ENCODE peak calls at places on chromosomes 4 and X, in seven cellular contexts. E is RPMI7951; I is SK-N-SH; S is iris pigment epithelial cell; R is GM04504; D is activated CD4-positive, alpha-beta T cell treated with anti-CD3 and anti-CD28 coated beads, Interleukin-2, amount 10 ng/mL, durations not matched to agents 7 days and 5 days; Y is stimulated activated CD4-positive, alpha-beta T cell treated with anti-CD3 and anti-CD28 coated beads, Interleukin-2, amount 100 ng/mL, for 48 hours. B is an unnamed sample.

GRCh38 chr4:143294310-143294709 is 42.4 kb upstream of the GAB1 start:
- DNase-seq in D (no peak), Y (no peak), R (peak), S (no peak), I (peak), E (peak), B (no peak)

GRCh38 chr4:177473991-177474390 is 31.8 kb upstream of the AGA start:
- DNase-seq in I (peak), R (no peak), E (no peak), Y (no peak), D (no peak), S (no peak), B (no peak)

GRCh38 chrX:105765691-105766090 is 56.6 kb upstream of the NRK start:
- DNase-seq in R (no peak), Y (no peak), E (no peak), I (no peak), S (peak), D (no peak), B (no peak)

GRCh38 chr4:20440170-20440569 is 188.5 kb downstream of the SLIT2 start:
- DNase-seq in E (no peak), S (no peak), D (no peak), Y (no peak), I (no peak), R (no peak), B (no peak)

GRCh38 chrX:130055103-130055502 is 55.2 kb downstream of the ELF4 start:
- DNase-seq in I (no peak), D (no peak), E (no peak), S (peak), Y (no peak), R (peak), B (no peak)

GRCh38 chrX:145923376-145923775 is 105.7 kb downstream of the SLITRK2 start:
- DNase-seq in R (no peak), I (no peak), Y (no peak), S (no peak), D (no peak), E (no peak), B (no peak)

GRCh38 chr4:176393306-176394013 is 73.7 kb downstream of the SPCS3 start:
- DNase-seq in D (no peak), Y (no peak), E (no peak), R (no peak), I (no peak), S (peak), B (no peak)

GRCh38 chr4:169823685-169824084 is 65.9 kb upstream of the HPF1 start:
- DNase-seq in D (peak), R (peak), I (no peak), E (peak), Y (no peak), S (peak), B (no peak)

GRCh38 chr4:31390849-31391248 is 670.7 kb downstream of the PCDH7 start:
- DNase-seq in E (no peak), I (no peak), D (no peak), R (no peak), Y (no peak), S (no peak), B (no peak)

GRCh38 chrX:15680401-15680800 is 15.8 kb upstream of the CLTRN start:
- DNase-seq in I (no peak), S (peak), Y (no peak), D (no peak), R (no peak), E (peak), B (peak)

GRCh38 chrX:69010339-69010738 is 154.9 kb downstream of the PJA1 start:
- DNase-seq in D (no peak), Y (no peak), S (no peak), E (no peak), I (no peak), R (no peak), B (no peak)

GRCh38 chrX:147342197-147342596 is 527.7 kb upstream of the CXorf51A start:
- DNase-seq in E (no peak), D (no peak), Y (no peak), S (no peak), R (no peak), I (no peak), B (no peak)

GRCh38 chr4:124123181-124123580 is 589.4 kb downstream of the ANKRD50 start:
- DNase-seq in D (no peak), E (no peak), I (no peak), S (peak), R (no peak), Y (no peak), B (no peak)

GRCh38 chrX:8890794-8891193 is 89.6 kb upstream of the FAM9A start:
- DNase-seq in S (no peak), I (no peak), D (no peak), E (no peak), R (no peak), Y (no peak), B (no peak)

GRCh38 chr4:5370286-5370685 is 319.0 kb downstream of the STK32B start:
- DNase-seq in E (peak), Y (no peak), R (peak), D (no peak), I (no peak), S (peak), B (no peak)

GRCh38 chr4:118281611-118282442 is 71.0 kb downstream of the PRSS12 start:
- DNase-seq in E (no peak), Y (no peak), I (no peak), D (no peak), R (no peak), S (peak), B (no peak)

GRCh38 chr4:6918345-6918744 is 8.7 kb downstream of the TBC1D14 start:
- DNase-seq in S (no peak), R (no peak), D (peak), Y (no peak), I (no peak), E (no peak), B (no peak)

GRCh38 chr4:84258905-84259830 is 239.9 kb downstream of the NKX6-1 start:
- DNase-seq in R (no peak), D (no peak), I (no peak), Y (no peak), E (peak), S (peak), B (peak)

GRCh38 chr4:152352645-152353116 is 183.2 kb downstream of the FBXW7 start:
- DNase-seq in E (peak), R (peak), Y (no peak), S (peak), I (peak), D (no peak), B (peak)

GRCh38 chr4:6470502-6471302 is 1.7 kb downstream of the PPP2R2C start:
- DNase-seq in I (peak), D (peak), E (peak), R (peak), S (peak), Y (no peak), B (no peak)

GRCh38 chrX:53211391-53211978 is 13.5 kb downstream of the KDM5C start:
- DNase-seq in S (peak), R (no peak), E (peak), I (no peak), D (no peak), Y (no peak), B (no peak)

GRCh38 chr4:39323836-39324235 is 42.3 kb downstream of the RFC1 start:
- DNase-seq in D (no peak), Y (no peak), R (no peak), E (no peak), I (no peak), S (no peak), B (no peak)

GRCh38 chr4:150943831-150944230 is 71.3 kb downstream of the LRBA start:
- DNase-seq in I (no peak), E (no peak), D (no peak), Y (no peak), S (peak), R (no peak), B (no peak)

GRCh38 chr4:77201857-77202256 is 44.9 kb downstream of the CCNG2 start:
- DNase-seq in Y (no peak), S (no peak), I (no peak), R (no peak), E (no peak), D (no peak), B (no peak)

GRCh38 chrX:24190500-24191156 is 41.1 kb downstream of the ZFX start:
- DNase-seq in E (peak), I (no peak), R (peak), Y (no peak), D (no peak), S (peak), B (no peak)

GRCh38 chrX:41922125-41922521 is 1.2 kb downstream of the CASK start:
- DNase-seq in R (no peak), E (peak), D (peak), I (peak), Y (no peak), S (peak), B (no peak)

GRCh38 chrX:19888419-19888879 is 1.0 kb upstream of the SH3KBP1 start:
- DNase-seq in R (no peak), D (peak), I (peak), Y (no peak), S (peak), E (peak), B (no peak)

GRCh38 chr4:142893012-142893411 is 46.9 kb upstream of the INPP4B start:
- DNase-seq in D (no peak), S (no peak), I (no peak), Y (no peak), R (no peak), E (no peak), B (no peak)

GRCh38 chr4:38378478-38378877 is 285.5 kb upstream of the KLF3 start:
- DNase-seq in Y (no peak), I (no peak), E (no peak), D (no peak), S (no peak), R (no peak), B (no peak)

GRCh38 chr4:12411072-12411471 is 982.4 kb upstream of the HS3ST1 start:
- DNase-seq in Y (no peak), S (no peak), D (no peak), I (no peak), R (no peak), E (no peak), B (no peak)

GRCh38 chr4:90127223-90127705 is at the start of gene CCSER1:
- DNase-seq in I (peak), R (no peak), S (peak), Y (peak), D (peak), E (peak), B (peak)

GRCh38 chr4:134628074-134628473 is 426.5 kb upstream of the PABPC4L start:
- DNase-seq in S (no peak), Y (no peak), R (peak), I (no peak), D (no peak), E (no peak), B (no peak)

GRCh38 chr4:183876268-183876934 is 28.7 kb upstream of the STOX2 start:
- DNase-seq in R (no peak), Y (no peak), D (no peak), E (peak), S (peak), I (peak), B (no peak)

GRCh38 chr4:3416270-3416669 is 25.5 kb upstream of the HGFAC start:
- DNase-seq in I (no peak), R (no peak), Y (no peak), D (no peak), E (no peak), S (no peak), B (no peak)

GRCh38 chr4:186660403-186660802 is 63.3 kb downstream of the FAT1 start:
- DNase-seq in I (no peak), S (no peak), Y (no peak), E (no peak), D (no peak), R (no peak), B (no peak)

GRCh38 chr4:30920043-30920442 is 199.9 kb downstream of the PCDH7 start:
- DNase-seq in E (no peak), D (no peak), Y (no peak), I (no peak), R (no peak), S (no peak), B (no peak)

GRCh38 chr4:109319684-109320083 is 17.2 kb upstream of the COL25A1 start:
- DNase-seq in I (no peak), S (no peak), R (no peak), E (no peak), D (no peak), Y (no peak), B (no peak)

B was measured in GM06990.